ENCODE peak calls at places on chromosome 6, in eight cellular contexts. O, G, K, U, L, Q, I and B are unnamed samples. For H3K27me3, the result is how much of the 10 kb centered on the place peaks cover.

GRCh38 chr6:14734416-14735340 is 511.2 kb upstream of the JARID2 start:
- DNase-seq in O (peak), K (no peak), U (no peak), I (peak), Q (peak), L (no peak), G (peak), B (no peak)

GRCh38 chr6:150905769-150906168 is 40.3 kb downstream of the MTHFD1L start:
- DNase-seq in G (no peak), I (no peak), U (no peak), Q (no peak), O (no peak), K (no peak), L (no peak), B (no peak)

GRCh38 chr6:157978021-157978783 is 3.5 kb upstream of the SYNJ2 start:
- DNase-seq in Q (no peak), G (no peak), U (peak), O (no peak), L (no peak), I (no peak), K (no peak), B (no peak)

GRCh38 chr6:108598316-108598863 is 37.7 kb downstream of the FOXO3 start:
- DNase-seq in Q (peak), I (no peak), K (no peak), G (no peak), U (no peak), L (no peak), O (no peak), B (no peak)

GRCh38 chr6:48472121-48472520 is 361.1 kb upstream of the PTCHD4 start:
- DNase-seq in Q (peak), U (no peak), G (no peak), O (no peak), K (no peak), L (no peak), I (no peak), B (no peak)

GRCh38 chr6:20319520-20320357 is 81.9 kb upstream of the E2F3 start:
- DNase-seq in U (no peak), K (peak), L (peak), I (no peak), O (no peak), G (no peak), Q (no peak), B (peak)

GRCh38 chr6:167573461-167574215 is 248.8 kb downstream of the TTLL2 start:
- DNase-seq in L (no peak), U (peak), Q (no peak), O (peak), I (no peak), K (no peak), G (no peak), B (no peak)

GRCh38 chr6:108097882-108098281 is 23.3 kb upstream of the OSTM1 start:
- DNase-seq in U (no peak), Q (no peak), K (no peak), O (no peak), I (peak), L (no peak), G (no peak), B (no peak)

GRCh38 chr6:15389759-15390723 is 144.2 kb downstream of the JARID2 start:
- DNase-seq in K (no peak), U (no peak), G (no peak), Q (peak), L (peak), I (no peak), O (no peak), B (no peak)

GRCh38 chr6:169035381-169036280 is 218.0 kb downstream of the THBS2 start:
- DNase-seq in G (peak), O (no peak), U (no peak), I (peak), K (peak), Q (peak), L (no peak), B (no peak)

GRCh38 chr6:108331982-108332381 is 37.1 kb downstream of the AFG1L start:
- DNase-seq in U (no peak), I (no peak), G (no peak), O (no peak), K (no peak), Q (no peak), L (no peak), B (no peak)

GRCh38 chr6:127486934-127487333 is 27.7 kb upstream of the KIAA0408 start:
- DNase-seq in L (no peak), I (no peak), G (no peak), K (no peak), Q (no peak), U (no peak), O (no peak), B (no peak)

GRCh38 chr6:42375905-42376304 is 75.8 kb downstream of the TRERF1 start:
- DNase-seq in G (no peak), U (no peak), K (no peak), L (no peak), I (no peak), O (no peak), Q (no peak), B (no peak)

GRCh38 chr6:2197177-2197671 is 48.2 kb downstream of the GMDS start:
- DNase-seq in O (peak), U (peak), Q (peak), K (no peak), L (no peak), G (no peak), I (peak), B (peak)

GRCh38 chr6:157037165-157037564 is 260.0 kb downstream of the ARID1B start:
- DNase-seq in O (no peak), Q (no peak), U (no peak), G (no peak), K (no peak), L (no peak), I (peak), B (no peak)

GRCh38 chr6:44966449-44967091 is 361.6 kb upstream of the RUNX2 start:
- DNase-seq in U (no peak), G (peak), L (no peak), K (no peak), Q (peak), I (peak), O (no peak), B (no peak)

GRCh38 chr6:41655706-41656668 is 17.7 kb downstream of the MDFI start:
- DNase-seq in U (no peak), I (peak), G (no peak), Q (peak), O (no peak), L (no peak), K (no peak), B (no peak)

GRCh38 chr6:43705996-43706395 is 18.4 kb upstream of the MRPS18A start:
- DNase-seq in G (no peak), U (no peak), I (no peak), O (no peak), K (no peak), Q (peak), L (no peak), B (no peak)

GRCh38 chr6:113719056-113719455 is 138.1 kb upstream of the MARCKS start:
- DNase-seq in G (no peak), I (peak), L (no peak), Q (no peak), U (no peak), O (no peak), K (no peak), B (no peak)

GRCh38 chr6:8182209-8182845 is 80.0 kb upstream of the EEF1E1 start:
- DNase-seq in O (no peak), I (no peak), Q (peak), G (no peak), L (no peak), K (no peak), U (no peak), B (no peak)

GRCh38 chr6:41618598-41618997 is 19.7 kb upstream of the MDFI start:
- DNase-seq in U (peak), O (no peak), I (no peak), K (peak), Q (no peak), G (no peak), L (no peak), B (no peak)

GRCh38 chr6:54053893-54054391 is 57.3 kb upstream of the MLIP start:
- DNase-seq in L (no peak), Q (peak), G (peak), I (peak), U (no peak), K (no peak), O (no peak), B (peak)
- H3K27me3 ChIP-seq in L (under half), Q (under half), G (under half), I (under half), U (under half), K (under half), O (under half), B (under half)

GRCh38 chr6:27209167-27209566 is 38.3 kb upstream of the PRSS16 start:
- DNase-seq in K (no peak), G (no peak), O (no peak), U (no peak), I (no peak), Q (no peak), L (no peak), B (no peak)

GRCh38 chr6:27209659-27210269 is 37.7 kb upstream of the PRSS16 start:
- DNase-seq in L (no peak), I (no peak), O (no peak), Q (no peak), K (no peak), U (no peak), G (no peak), B (no peak)

GRCh38 chr6:27206806-27207205 is 40.7 kb upstream of the PRSS16 start:
- DNase-seq in I (no peak), Q (no peak), L (no peak), U (no peak), G (no peak), K (no peak), O (no peak), B (no peak)

GRCh38 chr6:27205375-27206278 is 41.9 kb upstream of the PRSS16 start:
- DNase-seq in Q (peak), U (no peak), G (no peak), I (no peak), L (peak), K (no peak), O (no peak), B (no peak)

GRCh38 chr6:27208042-27208441 is 39.5 kb upstream of the PRSS16 start:
- DNase-seq in I (no peak), U (no peak), L (no peak), G (no peak), K (no peak), O (no peak), Q (no peak), B (no peak)
- H3K27me3 ChIP-seq in I (under half), U (half or more), L (under half), G (under half), K (half or more), O (under half), Q (under half), B (under half)

GRCh38 chr6:37551002-37551401 is 51.3 kb upstream of the CCDC167 start:
- DNase-seq in L (no peak), Q (no peak), K (no peak), G (no peak), I (no peak), O (no peak), U (no peak), B (no peak)

GRCh38 chr6:37551867-37552266 is 52.2 kb upstream of the CCDC167 start:
- DNase-seq in O (no peak), G (no peak), U (no peak), L (no peak), K (no peak), I (no peak), Q (no peak), B (no peak)

GRCh38 chr6:37550436-37550835 is 50.7 kb upstream of the CCDC167 start:
- DNase-seq in K (no peak), Q (peak), I (no peak), U (no peak), L (no peak), G (peak), O (no peak), B (no peak)

GRCh38 chr6:37551446-37551845 is 51.8 kb upstream of the CCDC167 start:
- DNase-seq in U (no peak), L (no peak), O (no peak), I (no peak), G (no peak), Q (no peak), K (no peak), B (no peak)

GRCh38 chr6:37552267-37552666 is 52.6 kb upstream of the CCDC167 start:
- DNase-seq in I (no peak), U (no peak), L (no peak), O (no peak), Q (no peak), G (no peak), K (no peak), B (no peak)
- H3K27me3 ChIP-seq in I (under half), U (under half), L (under half), O (under half), Q (under half), G (under half), K (under half), B (under half)

DNA sequence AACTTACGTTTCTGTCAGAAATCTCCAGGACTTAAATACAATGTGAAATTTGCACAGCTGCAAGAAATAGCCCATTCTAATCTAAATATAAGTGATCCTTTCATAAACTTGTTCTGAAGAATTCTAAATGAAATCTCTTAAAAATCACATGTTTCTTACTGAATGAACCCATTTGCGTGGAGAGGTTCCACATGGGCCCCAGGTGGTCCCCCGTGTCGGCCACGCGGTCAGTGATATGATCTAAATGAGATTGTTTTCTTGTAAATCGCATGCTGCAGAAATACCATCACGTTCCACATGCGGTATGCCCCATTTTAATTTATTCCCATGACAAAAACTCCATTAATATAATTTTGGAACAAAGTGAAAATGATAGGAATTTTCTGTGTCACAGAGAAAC is 818.9 kb upstream of the SLC35B3 start:
- DNase-seq in Q (no peak), I (no peak), U (no peak), G (no peak), K (no peak), O (no peak), L (no peak), B (no peak)
- H3K27me3 ChIP-seq in Q (under half), I (under half), U (under half), G (under half), K (under half), O (under half), L (under half), B (under half)